ENCODE peak calls at places on chromosomes 5 and 9, in eight cellular contexts. G is upper lobe of right lung; N is NCI-H345; I is central memory CD4-positive, alpha-beta T cell; U is activated CD8-positive, alpha-beta T cell treated with anti-CD3 and anti-CD28 coated beads, Interleukin-2, amount 10 ng/mL, durations not matched to agents 7 days and 5 days; V is osteocyte; O is foreskin fibroblast; F is substantia nigra. L is an unnamed sample.
A peak's percentile ranks its signal among the peaks of the same experiment; 100 is the strongest.

GRCh38 chr9:34746526-34746925 is 36.6 kb upstream of the CCL21 start:
- DNase-seq in G (no peak), N (no peak), I (no peak), U (no peak), V (no peak), O (no peak), F (no peak), L (no peak)

GRCh38 chr9:79431019-79431679 is 140.6 kb upstream of the TLE4 start:
- DNase-seq in G (no peak), N (no peak), I (no peak), U (no peak), V (no peak), O (no peak), F (no peak), L (no peak)

GRCh38 chr9:130189840-130190239 is 17.6 kb downstream of the NCS1 start:
- DNase-seq in G (no peak), N (no peak), I (no peak), U (no peak), V (no peak), O (peak; percentile 61), F (no peak), L (no peak)

GRCh38 chr5:120396186-120396585 is 67.9 kb upstream of the PRR16 start:
- DNase-seq in G (no peak), N (no peak), I (no peak), U (no peak), V (no peak), O (peak; percentile 85), F (no peak), L (no peak)

GRCh38 chr5:139402561-139403158 is 1.2 kb downstream of the SPATA24 start:
- DNase-seq in G (no peak), N (peak; percentile 37), I (no peak), U (no peak), V (no peak), O (no peak), F (no peak), L (no peak)

GRCh38 chr9:84751921-84752320 is 82.4 kb downstream of the NTRK2 start:
- DNase-seq in G (no peak), N (no peak), I (peak; percentile 26), U (no peak), V (no peak), O (no peak), F (no peak), L (no peak)

GRCh38 chr9:131432597-131433301 is 38.9 kb downstream of the PRRC2B start:
- DNase-seq in G (peak; percentile 39), N (no peak), I (no peak), U (no peak), V (no peak), O (peak; percentile 97), F (no peak), L (no peak)

GRCh38 chr5:17204133-17204489 is 13.3 kb upstream of the BASP1 start:
- DNase-seq in G (no peak), N (no peak), I (no peak), U (no peak), V (no peak), O (no peak), F (no peak), L (no peak)

GRCh38 chr5:108148715-108149139 is 233.2 kb downstream of the FBXL17 start:
- DNase-seq in G (no peak), N (peak; percentile 1), I (no peak), U (no peak), V (no peak), O (peak; percentile 30), F (no peak), L (no peak)

GRCh38 chr5:176583076-176583475 is 26.9 kb downstream of the GPRIN1 start:
- DNase-seq in G (no peak), N (no peak), I (no peak), U (no peak), V (no peak), O (no peak), F (no peak), L (no peak)

GRCh38 chr5:18281947-18282557 is 647.8 kb downstream of the TAF11L14 start:
- DNase-seq in G (no peak), N (peak; percentile 49), I (no peak), U (no peak), V (no peak), O (peak; percentile 19), F (no peak), L (no peak)

GRCh38 chr9:95644377-95644776 is 127.6 kb upstream of the PTCH1 start:
- DNase-seq in G (no peak), N (no peak), I (no peak), U (no peak), V (peak; percentile 30), O (peak; percentile 12), F (no peak), L (no peak)

GRCh38 chr5:67165524-67166459 is 30.8 kb downstream of the CD180 start:
- DNase-seq in G (peak; percentile 91), N (no peak), I (peak; percentile 79), U (peak; percentile 94), V (peak; percentile 83), O (peak; percentile 77), F (peak; percentile 40), L (peak; percentile 86)

L was measured in immature natural killer cell.